ENCODE peak calls at places on chromosome 7, in seven cellular contexts. K is K562, C is HCT116, D is SK-N-SH, Q is GM12878, F is HepG2, U is H1. V is an unnamed sample.
A peak's percentile ranks its signal among the peaks of the same experiment; 100 is the strongest.

GRCh38 chr7:133568544-133568943 is 315.7 kb downstream of the EXOC4 start:
- DNase-seq in K (no peak), C (no peak), D (no peak), Q (no peak), F (no peak), U (no peak), V (no peak)

GRCh38 chr7:44043902-44044301 is 600 bp upstream of the DBNL start:
- DNase-seq in K (no peak), C (no peak), D (no peak), Q (no peak), F (no peak), U (no peak), V (no peak)

GRCh38 chr7:19747740-19748339 is 25.6 kb downstream of the TMEM196 start:
- DNase-seq in K (peak; percentile 16), C (peak; percentile 49), D (peak; percentile 47), Q (no peak), F (peak; percentile 32), U (no peak), V (peak; percentile 29)

GRCh38 chr7:43954524-43955228 is 28.4 kb downstream of the UBE2D4 start:
- DNase-seq in K (peak; percentile 63), C (peak; percentile 34), D (peak; percentile 81), Q (peak; percentile 7), F (peak; percentile 61), U (peak; percentile 25), V (peak; percentile 81)

GRCh38 chr7:48943279-48943990 is 19.1 kb downstream of the CDC14C start:
- DNase-seq in K (no peak), C (no peak), D (no peak), Q (no peak), F (no peak), U (no peak), V (no peak)

GRCh38 chr7:71835056-71835455 is 577.1 kb downstream of the CALN1 start:
- DNase-seq in K (no peak), C (no peak), D (no peak), Q (no peak), F (no peak), U (no peak), V (no peak)

GRCh38 chr7:94903971-94904370 is 3.4 kb upstream of the PPP1R9A start:
- DNase-seq in K (no peak), C (no peak), D (no peak), Q (no peak), F (no peak), U (no peak), V (no peak)

GRCh38 chr7:45888993-45889366 is 692 bp downstream of the IGFBP1 start:
- DNase-seq in K (peak; percentile 23), C (no peak), D (no peak), Q (no peak), F (no peak), U (no peak), V (no peak)

GRCh38 chr7:132614428-132615076 is 38.3 kb upstream of the PLXNA4 start:
- DNase-seq in K (no peak), C (no peak), D (no peak), Q (no peak), F (no peak), U (peak; percentile 34), V (no peak)

GRCh38 chr7:143882611-143883078 is 19.3 kb downstream of the TCAF1 start:
- DNase-seq in K (peak; percentile 14), C (no peak), D (peak; percentile 96), Q (no peak), F (peak; percentile 79), U (no peak), V (no peak)

GRCh38 chr7:77222819-77223218 is 23.2 kb upstream of the FGL2 start:
- DNase-seq in K (no peak), C (no peak), D (no peak), Q (no peak), F (no peak), U (no peak), V (no peak)

GRCh38 chr7:5450549-5451327 is 27.1 kb upstream of the TNRC18 start:
- DNase-seq in K (peak; percentile 65), C (no peak), D (peak; percentile 94), Q (no peak), F (peak; percentile 53), U (no peak), V (no peak)

GRCh38 chr7:131655447-131655846 is 99.0 kb upstream of the PODXL start:
- DNase-seq in K (no peak), C (no peak), D (no peak), Q (no peak), F (no peak), U (no peak), V (no peak)

GRCh38 chr7:14720792-14721191 is 181.8 kb downstream of the DGKB start:
- DNase-seq in K (no peak), C (no peak), D (no peak), Q (no peak), F (no peak), U (no peak), V (no peak)

GRCh38 chr7:154698726-154699291 is 304.1 kb downstream of the PAXIP1 start:
- DNase-seq in K (peak; percentile 81), C (no peak), D (peak; percentile 45), Q (no peak), F (peak; percentile 7), U (peak; percentile 31), V (no peak)

DNA sequence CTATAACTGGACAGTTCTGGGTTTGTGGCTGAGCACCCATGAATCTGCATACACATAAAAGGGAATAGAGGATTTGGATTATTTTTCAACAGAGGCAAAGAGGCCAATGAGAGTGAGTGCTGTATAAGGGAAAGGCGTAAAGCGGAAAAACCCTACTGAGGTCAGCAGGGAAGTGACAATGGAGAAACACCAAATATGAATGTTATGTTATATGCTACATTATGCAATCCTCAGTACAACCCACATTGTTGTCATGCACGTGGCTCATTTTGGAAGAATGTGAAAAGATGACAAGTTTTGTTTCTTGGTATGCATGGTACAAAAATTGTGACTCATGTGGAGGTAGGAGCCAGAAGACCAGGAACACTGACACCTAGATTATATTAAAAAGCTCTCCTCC is 113.6 kb upstream of the AMPH start:
- DNase-seq in K (no peak), C (no peak), D (no peak), Q (no peak), F (no peak), U (no peak), V (no peak)
- TF ChIP-seq JUND in K (no peak), C (no peak), D (peak; percentile 13), Q (no peak), F (no peak), U (no peak), V (no peak)

DNA sequence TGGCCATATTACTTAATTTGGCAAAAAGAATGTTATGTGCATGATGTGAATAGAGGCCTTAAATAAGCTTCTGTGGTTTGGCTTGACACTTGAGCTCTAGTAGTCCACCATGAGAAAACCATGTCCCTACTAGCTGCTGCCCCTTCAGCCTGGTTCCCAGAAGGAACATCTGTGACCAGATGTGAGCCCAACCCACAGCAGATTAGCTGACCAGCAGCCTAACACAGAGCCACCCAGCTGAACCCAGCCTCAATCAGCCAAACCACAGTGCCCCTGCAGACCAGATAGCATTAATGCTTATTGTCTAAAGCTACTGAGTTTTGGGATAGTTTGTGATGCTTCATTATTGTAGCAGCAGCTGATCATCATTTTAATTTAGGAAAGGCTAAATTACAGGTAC is 16.6 kb downstream of the JAZF1 start:
- DNase-seq in K (no peak), C (no peak), D (no peak), Q (no peak), F (no peak), U (no peak), V (no peak)
- TF ChIP-seq JUND in K (no peak), C (no peak), D (no peak), Q (no peak), F (no peak), U (no peak), V (no peak)

GRCh38 chr7:33961948-33962347 is 56.6 kb downstream of the BMPER start:
- DNase-seq in K (no peak), C (no peak), D (no peak), Q (no peak), F (no peak), U (no peak), V (no peak)

GRCh38 chr7:33965116-33965827 is 59.9 kb downstream of the BMPER start:
- DNase-seq in K (no peak), C (no peak), D (no peak), Q (no peak), F (no peak), U (no peak), V (no peak)

GRCh38 chr7:33964417-33965115 is 59.2 kb downstream of the BMPER start:
- DNase-seq in K (no peak), C (no peak), D (no peak), Q (no peak), F (no peak), U (no peak), V (no peak)

GRCh38 chr7:33958126-33958525 is 52.8 kb downstream of the BMPER start:
- DNase-seq in K (no peak), C (no peak), D (no peak), Q (no peak), F (no peak), U (no peak), V (no peak)

DNA sequence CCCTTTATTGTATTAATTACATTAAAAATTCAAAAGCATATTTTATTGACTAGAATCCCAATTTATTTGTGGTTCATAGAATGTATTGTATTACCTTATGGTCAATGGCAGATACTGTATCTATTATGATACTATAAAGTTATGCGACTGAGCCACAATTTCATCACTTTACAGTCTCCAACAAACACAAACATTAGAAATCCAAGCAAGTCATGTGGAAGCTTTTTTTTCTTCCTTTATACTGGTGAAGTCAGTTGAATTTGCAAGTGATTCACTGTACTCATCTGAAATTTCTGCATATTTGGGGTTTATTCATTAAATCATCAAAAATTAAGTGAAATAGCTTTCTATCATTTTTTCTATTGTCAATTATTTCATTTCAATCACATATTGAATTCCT is 54.3 kb downstream of the BMPER start:
- DNase-seq in K (no peak), C (no peak), D (no peak), Q (no peak), F (no peak), U (no peak), V (no peak)
- TF ChIP-seq JUND in K (no peak), C (no peak), D (no peak), Q (no peak), F (no peak), U (no peak), V (no peak)

GRCh38 chr7:80735330-80735729 is 96.9 kb downstream of the CD36 start:
- DNase-seq in K (no peak), C (no peak), D (no peak), Q (no peak), F (no peak), U (no peak), V (no peak)

GRCh38 chr7:80736371-80736770 is 97.9 kb downstream of the CD36 start:
- DNase-seq in K (no peak), C (no peak), D (no peak), Q (no peak), F (no peak), U (no peak), V (no peak)

DNA sequence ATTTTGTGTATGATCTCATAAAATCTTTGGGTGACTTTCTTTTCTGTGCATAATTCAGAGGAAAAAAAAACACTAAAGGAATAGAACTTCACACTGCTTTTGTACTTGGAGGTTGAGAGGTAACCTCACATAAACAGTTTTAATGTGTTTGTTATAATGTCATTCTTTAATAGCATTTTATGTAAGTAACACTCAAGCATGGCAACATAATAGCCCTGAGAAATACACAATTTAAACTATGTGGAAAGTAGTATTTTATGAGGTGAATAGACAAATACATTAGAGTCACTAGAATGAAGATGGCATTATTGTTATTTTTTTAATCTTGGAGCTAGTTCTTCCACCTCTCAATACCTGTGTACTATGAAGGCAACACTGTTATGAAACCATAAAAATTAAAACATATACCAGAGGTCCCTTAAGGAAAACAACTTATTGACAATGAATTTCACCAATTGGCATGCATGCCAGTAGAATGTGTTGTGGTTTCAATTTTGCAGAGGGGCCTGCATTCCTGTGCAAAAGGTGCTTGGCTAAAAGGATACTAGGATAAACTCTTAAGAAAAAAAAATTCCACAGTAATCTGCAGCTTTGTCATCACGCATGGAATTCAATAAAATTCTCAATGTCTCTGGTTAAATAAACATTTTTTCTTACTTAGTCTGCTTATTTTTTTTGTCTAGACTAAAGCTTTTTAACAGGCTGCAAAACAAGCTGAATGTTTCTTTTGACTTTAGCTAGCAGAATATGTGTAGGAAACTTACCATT is 102.5 kb downstream of the CD36 start:
- DNase-seq in K (no peak), C (no peak), D (no peak), Q (no peak), F (no peak), U (no peak), V (no peak)
- TF ChIP-seq JUND in K (no peak), C (no peak), D (peak; percentile 77), Q (no peak), F (no peak), U (no peak), V (no peak)

V was measured in T47D.